ENCODE peak calls at places on chromosomes 3 and 15, in seven cellular contexts. T is HFFc6, G is astrocyte of the hippocampus, E is NCI-H1105 treated with DMSO at 0.1 percent for 48 hours, A is esophagus muscularis mucosa, I is brain microvascular endothelial cell, Y is midbrain. M is an unnamed sample.

GRCh38 chr3:138408751-138409161 is 25.7 kb upstream of the ESYT3 start:
- DNase-seq in Y (peak), T (no peak), G (peak), I (no peak), A (no peak), E (no peak), M (no peak)

GRCh38 chr3:159039286-159039685 is 237.4 kb downstream of the MFSD1 start:
- DNase-seq in G (no peak), Y (no peak), T (no peak), E (no peak), I (no peak), A (no peak), M (no peak)

GRCh38 chr15:101482526-101483371 is 6.8 kb downstream of the PCSK6 start:
- DNase-seq in G (no peak), T (no peak), I (no peak), A (no peak), E (no peak), Y (no peak), M (no peak)

GRCh38 chr15:37764733-37765191 is 169.7 kb upstream of the TMCO5A start:
- DNase-seq in Y (no peak), I (peak), G (peak), A (no peak), T (peak), E (peak), M (peak)

GRCh38 chr3:127211118-127212060 is 18.5 kb downstream of the PRR23E start:
- DNase-seq in G (no peak), A (no peak), Y (no peak), T (no peak), I (no peak), E (no peak), M (no peak)

GRCh38 chr3:62101488-62101887 is 271.9 kb downstream of the FEZF2 start:
- DNase-seq in E (no peak), A (no peak), I (no peak), G (no peak), Y (no peak), T (no peak), M (no peak)

GRCh38 chr15:58748787-58749531 is 548 bp downstream of the ADAM10 start:
- DNase-seq in I (peak), A (peak), E (peak), T (peak), Y (peak), G (peak), M (no peak)

GRCh38 chr3:69999191-70000027 is at the start of gene SAMMSON:
- DNase-seq in G (peak), I (peak), E (no peak), A (no peak), Y (no peak), T (peak), M (no peak)

GRCh38 chr15:95174281-95174680 is 942.9 kb downstream of the MCTP2 start:
- DNase-seq in Y (no peak), T (no peak), G (peak), I (no peak), E (no peak), A (no peak), M (no peak)

GRCh38 chr3:197749315-197749600 is 425 bp upstream of the FYTTD1 start:
- DNase-seq in I (peak), E (peak), G (no peak), T (peak), Y (no peak), A (no peak), M (no peak)

GRCh38 chr15:77837649-77838025 is 204.9 kb upstream of the LINGO1 start:
- DNase-seq in T (no peak), G (no peak), Y (no peak), I (no peak), A (no peak), E (no peak), M (no peak)

GRCh38 chr3:160675566-160676124 is 1.3 kb upstream of the ARL14 start:
- DNase-seq in Y (no peak), A (no peak), G (no peak), T (no peak), E (peak), I (no peak), M (no peak)

GRCh38 chr3:101928890-101929289 is 79.6 kb downstream of the NFKBIZ start:
- DNase-seq in E (no peak), T (peak), G (peak), Y (no peak), A (no peak), I (peak), M (peak)

GRCh38 chr3:46926447-46926846 is 48.9 kb downstream of the PTH1R start:
- DNase-seq in A (no peak), I (no peak), T (no peak), G (no peak), E (no peak), Y (no peak), M (no peak)

GRCh38 chr3:52004158-52004787 is 8.6 kb upstream of the RPL29 start:
- DNase-seq in T (no peak), I (no peak), G (peak), Y (peak), E (no peak), A (no peak), M (no peak)

GRCh38 chr3:17983106-17983505 is 240.7 kb upstream of the TBC1D5 start:
- DNase-seq in T (no peak), E (no peak), I (no peak), Y (no peak), A (no peak), G (no peak), M (no peak)

GRCh38 chr3:46662771-46663551 is 30.5 kb downstream of the ALS2CL start:
- DNase-seq in G (peak), I (peak), T (no peak), E (peak), Y (peak), A (no peak), M (no peak)

GRCh38 chr15:92643849-92644815 is 11.4 kb downstream of the FAM174B start:
- DNase-seq in A (no peak), Y (no peak), G (no peak), T (peak), E (no peak), I (no peak), M (no peak)

GRCh38 chr3:70861855-70862254 is 549.4 kb upstream of the MDFIC2 start:
- DNase-seq in E (no peak), A (no peak), G (no peak), T (peak), Y (no peak), I (peak), M (peak)

GRCh38 chr15:40991355-40991754 is 38.1 kb downstream of the CHAC1 start:
- DNase-seq in A (no peak), I (no peak), Y (no peak), G (no peak), T (no peak), E (no peak), M (no peak)

GRCh38 chr3:150970665-150971327 is 1.7 kb downstream of the CLRN1 start:
- DNase-seq in Y (no peak), A (no peak), E (no peak), T (peak), I (peak), G (peak), M (peak)

GRCh38 chr15:77514635-77515421 is 94.1 kb downstream of the HMG20A start:
- DNase-seq in E (no peak), Y (peak), A (no peak), G (no peak), I (no peak), T (no peak), M (no peak)

GRCh38 chr15:66152650-66153049 is 100.9 kb downstream of the MEGF11 start:
- DNase-seq in A (no peak), I (no peak), G (no peak), Y (no peak), T (no peak), E (no peak), M (no peak)

GRCh38 chr3:158770254-158771017 is 31.4 kb upstream of the MFSD1 start:
- DNase-seq in Y (no peak), T (peak), I (peak), E (no peak), G (peak), A (peak), M (peak)

GRCh38 chr3:150286390-150287147 is 121.5 kb upstream of the TSC22D2 start:
- DNase-seq in E (peak), T (peak), G (peak), A (no peak), Y (no peak), I (no peak), M (peak)

GRCh38 chr3:70085613-70086012 is 86.1 kb downstream of the SAMMSON start:
- DNase-seq in G (no peak), Y (no peak), A (no peak), E (no peak), T (no peak), I (no peak), M (no peak)

GRCh38 chr15:74954515-74954914 is 2.1 kb downstream of the RPP25 start:
- DNase-seq in A (no peak), T (no peak), E (no peak), Y (no peak), G (peak), I (peak), M (no peak)

GRCh38 chr15:99436472-99437314 is 129.1 kb upstream of the MEF2A start:
- DNase-seq in I (no peak), T (no peak), Y (no peak), E (no peak), G (no peak), A (no peak), M (no peak)

GRCh38 chr3:151949706-151950105 is 76.3 kb downstream of the SUCNR1 start:
- DNase-seq in I (no peak), A (no peak), T (no peak), E (no peak), G (no peak), Y (no peak), M (no peak)

GRCh38 chr15:88701561-88702095 is 62.8 kb downstream of the ISG20 start:
- DNase-seq in I (no peak), E (no peak), Y (no peak), T (no peak), G (no peak), A (no peak), M (no peak)

GRCh38 chr15:34366271-34367043 is 539 bp downstream of the LPCAT4 start:
- DNase-seq in I (no peak), T (no peak), Y (peak), G (peak), A (peak), E (peak), M (peak)

GRCh38 chr15:74725845-74726773 is 781 bp upstream of the CYP1A1 start:
- DNase-seq in A (no peak), G (peak), T (no peak), E (peak), Y (no peak), I (no peak), M (no peak)

GRCh38 chr3:45558431-45558830 is 36.1 kb upstream of the LIMD1 start:
- DNase-seq in A (no peak), I (no peak), E (no peak), G (no peak), Y (no peak), T (no peak), M (no peak)

GRCh38 chr3:184443364-184443763 is 63.5 kb downstream of the CHRD start:
- DNase-seq in I (no peak), G (peak), A (peak), Y (no peak), E (no peak), T (no peak), M (no peak)

GRCh38 chr15:90432253-90432652 is 44.2 kb downstream of the IQGAP1 start:
- DNase-seq in I (no peak), A (no peak), T (no peak), Y (no peak), E (no peak), G (no peak), M (no peak)

GRCh38 chr3:39707314-39707909 is 102.0 kb upstream of the MYRIP start:
- DNase-seq in E (peak), G (peak), I (peak), T (peak), A (no peak), Y (peak), M (peak)

GRCh38 chr3:23199649-23200048 is 3.5 kb upstream of the UBE2E2 start:
- DNase-seq in T (no peak), A (no peak), Y (no peak), E (no peak), G (no peak), I (no peak), M (no peak)

GRCh38 chr3:155637567-155637966 is 107.3 kb downstream of the PLCH1 start:
- DNase-seq in G (no peak), T (no peak), A (no peak), E (no peak), Y (no peak), I (no peak), M (no peak)

GRCh38 chr3:59212128-59212764 is 162.4 kb upstream of the CFAP20DC start:
- DNase-seq in E (peak), T (peak), G (peak), I (peak), A (no peak), Y (peak), M (peak)

M was measured in RCC 7860.